ENCODE peak calls at places on chromosomes 7 and 10, in seven cellular contexts. T is NCI-H1105; P is NCI-H1092 treated with DMSO at 0.1 percent for 48 hours; L is epithelial cell of prostate; J is effector memory CD8-positive, alpha-beta T cell; M is adipocyte; G is RWPE2. X is an unnamed sample.
A peak's percentile ranks its signal among the peaks of the same experiment; 100 is the strongest.

GRCh38 chr10:119772347-119772746 is 46.5 kb downstream of the INPP5F start:
- DNase-seq in L (no peak), M (no peak), J (no peak), G (no peak), P (no peak), T (no peak), X (no peak)

GRCh38 chr7:107610353-107610752 is 30.3 kb downstream of the BCAP29 start:
- DNase-seq in M (no peak), J (no peak), P (no peak), G (no peak), T (peak; percentile 19), L (no peak), X (no peak)

GRCh38 chr7:2800923-2801682 is 43.0 kb downstream of the GNA12 start:
- DNase-seq in J (no peak), M (no peak), G (no peak), L (no peak), P (no peak), T (no peak), X (no peak)

GRCh38 chr10:116836087-116836486 is 13.2 kb upstream of the ENO4 start:
- DNase-seq in T (no peak), J (no peak), L (no peak), G (no peak), P (peak; percentile 16), M (no peak), X (peak; percentile 67)

GRCh38 chr7:97006146-97006950 is 995 bp downstream of the DLX6 start:
- DNase-seq in P (peak; percentile 80), G (no peak), J (no peak), L (no peak), M (peak; percentile 71), T (no peak), X (peak; percentile 83)

GRCh38 chr10:112907893-112908292 is 42.2 kb upstream of the TCF7L2 start:
- DNase-seq in P (no peak), L (no peak), J (no peak), M (no peak), T (no peak), G (no peak), X (no peak)

GRCh38 chr7:137544450-137545058 is 201.0 kb upstream of the PTN start:
- DNase-seq in M (peak; percentile 37), P (no peak), J (no peak), L (no peak), G (no peak), T (no peak), X (no peak)

GRCh38 chr10:70492786-70493659 is 14.5 kb downstream of the PALD1 start:
- DNase-seq in P (no peak), T (no peak), J (no peak), L (no peak), G (no peak), M (no peak), X (no peak)

GRCh38 chr7:45157653-45158401 is at the start of gene RAMP3:
- DNase-seq in G (peak; percentile 51), J (no peak), M (no peak), T (no peak), L (no peak), P (no peak), X (no peak)

GRCh38 chr10:102994551-102995295 is 76.6 kb downstream of the CNNM2 start:
- DNase-seq in T (no peak), P (no peak), L (no peak), M (no peak), G (no peak), J (no peak), X (peak; percentile 1)

GRCh38 chr10:3747984-3748383 is 37.0 kb downstream of the KLF6 start:
- DNase-seq in T (no peak), J (no peak), G (no peak), M (no peak), P (no peak), L (no peak), X (peak; percentile 7)

GRCh38 chr7:129748710-129749109 is 137.2 kb downstream of the NRF1 start:
- DNase-seq in G (no peak), P (no peak), L (no peak), J (no peak), T (no peak), M (peak; percentile 53), X (no peak)

GRCh38 chr7:28685291-28685659 is 272.9 kb downstream of the TRIL start:
- DNase-seq in J (no peak), T (no peak), M (no peak), G (no peak), P (no peak), L (no peak), X (no peak)